ENCODE peak calls at places on chromosomes 4 and X, in five cellular contexts. I is uterus, V is A549, D is ovary, L is esophagus muscularis mucosa. E is an unnamed sample.

GRCh38 chr4:185637162-185637875 is 102.0 kb upstream of the PDLIM3 start:
- DNase-seq in I (no peak), D (no peak), L (no peak), V (no peak), E (no peak)

GRCh38 chrX:12814434-12814833 is 23.2 kb downstream of the PRPS2 start:
- DNase-seq in L (no peak), D (no peak), I (no peak), V (peak), E (no peak)

GRCh38 chr4:52038109-52038912 is at the start of gene SGCB:
- DNase-seq in V (peak), L (no peak), I (peak), D (peak), E (peak)

GRCh38 chr4:120709986-120710385 is 212.5 kb downstream of the PRDM5 start:
- DNase-seq in I (no peak), D (no peak), V (no peak), L (no peak), E (no peak)

GRCh38 chr4:113057891-113058290 is 8.4 kb downstream of the ANK2 start:
- DNase-seq in L (no peak), D (no peak), V (peak), I (no peak), E (no peak)

GRCh38 chrX:148517191-148517590 is 16.8 kb downstream of the AFF2 start:
- DNase-seq in V (no peak), D (no peak), L (no peak), I (no peak), E (no peak)

GRCh38 chrX:42108140-42108503 is 184.8 kb upstream of the CASK start:
- DNase-seq in I (no peak), L (no peak), V (no peak), D (no peak), E (no peak)

GRCh38 chrX:139448996-139449395 is 81.5 kb upstream of the F9 start:
- DNase-seq in V (no peak), I (no peak), L (no peak), D (no peak), E (no peak)

GRCh38 chr4:153257966-153258365 is 53.7 kb downstream of the TRIM2 start:
- DNase-seq in L (no peak), V (no peak), I (no peak), D (no peak), E (no peak)

GRCh38 chr4:95045429-95045828 is 287.7 kb downstream of the BMPR1B start:
- DNase-seq in D (no peak), I (no peak), L (no peak), V (peak), E (no peak)

GRCh38 chr4:100504086-100504874 is 13.5 kb downstream of the EMCN start:
- DNase-seq in I (no peak), L (no peak), V (no peak), D (no peak), E (no peak)

GRCh38 chr4:41145571-41146078 is 68.7 kb downstream of the APBB2 start:
- DNase-seq in D (no peak), V (no peak), L (no peak), I (no peak), E (no peak)

GRCh38 chr4:23333946-23334878 is 555.6 kb downstream of the PPARGC1A start:
- DNase-seq in I (no peak), D (no peak), L (no peak), V (peak), E (no peak)

GRCh38 chrX:115372026-115372610 is 82.6 kb downstream of the LUZP4 start:
- DNase-seq in D (no peak), I (no peak), L (no peak), V (peak), E (no peak)

GRCh38 chr4:3074846-3075651 is 568 bp downstream of the HTT start:
- DNase-seq in V (peak), I (peak), L (no peak), D (peak), E (peak)

GRCh38 chr4:101191302-101192098 is 155.8 kb downstream of the PPP3CA start:
- DNase-seq in D (peak), I (peak), L (no peak), V (peak), E (peak)

GRCh38 chrX:1434871-1435240 is 17.9 kb downstream of the ASMTL start:
- DNase-seq in I (no peak), V (no peak), L (no peak), D (no peak), E (no peak)

GRCh38 chr4:119656986-119657635 is 28.5 kb upstream of the PDE5A start:
- DNase-seq in L (no peak), V (peak), I (no peak), D (no peak), E (no peak)

GRCh38 chr4:182367153-182367552 is 124.0 kb downstream of the TENM3 start:
- DNase-seq in L (no peak), V (no peak), I (no peak), D (no peak), E (no peak)

GRCh38 chr4:145130788-145131398 is 32.8 kb downstream of the ABCE1 start:
- DNase-seq in L (no peak), D (no peak), I (no peak), V (no peak), E (no peak)

GRCh38 chr4:26943391-26943790 is 82.8 kb downstream of the STIM2 start:
- DNase-seq in D (no peak), L (no peak), V (no peak), I (no peak), E (no peak)

GRCh38 chr4:92654084-92654483 is 350.3 kb downstream of the GRID2 start:
- DNase-seq in L (no peak), D (no peak), V (no peak), I (no peak), E (no peak)

GRCh38 chrX:114924423-114924822 is 93.0 kb downstream of the IL13RA2 start:
- DNase-seq in D (no peak), I (no peak), L (no peak), V (no peak), E (no peak)

GRCh38 chr4:22301253-22301652 is 214.6 kb downstream of the ADGRA3 start:
- DNase-seq in D (no peak), L (no peak), V (no peak), I (no peak), E (no peak)

GRCh38 chrX:41009816-41010187 is 75.4 kb upstream of the USP9X start:
- DNase-seq in I (no peak), D (no peak), L (no peak), V (no peak), E (no peak)

GRCh38 chrX:104085919-104086318 is 9.9 kb upstream of the TMSB15C start:
- DNase-seq in D (no peak), L (no peak), V (no peak), I (no peak), E (no peak)

GRCh38 chrX:12986886-12987285 is 12.0 kb downstream of the TMSB4X start:
- DNase-seq in V (no peak), I (no peak), D (no peak), L (no peak), E (no peak)

GRCh38 chr4:132445386-132445785 is 703.7 kb upstream of the PCDH10 start:
- DNase-seq in I (no peak), V (no peak), L (no peak), D (no peak), E (no peak)

GRCh38 chrX:76428243-76429130 is 977 bp downstream of the MAGEE1 start:
- DNase-seq in D (peak), L (no peak), V (no peak), I (peak), E (peak)

GRCh38 chr4:7416745-7417432 is 17.8 kb downstream of the PSAPL1 start:
- DNase-seq in L (no peak), D (no peak), I (no peak), V (no peak), E (no peak)

GRCh38 chrX:103800318-103800717 is 23.7 kb downstream of the PLP1 start:
- DNase-seq in D (no peak), I (no peak), V (no peak), L (no peak), E (no peak)

GRCh38 chrX:54807524-54808108 is at the start of gene MAGED2:
- DNase-seq in I (peak), D (peak), L (no peak), V (no peak), E (no peak)

GRCh38 chr4:4787421-4787820 is 72.0 kb upstream of the MSX1 start:
- DNase-seq in D (no peak), L (no peak), V (no peak), I (no peak), E (no peak)

GRCh38 chr4:27327421-27328181 is 467.0 kb downstream of the STIM2 start:
- DNase-seq in V (no peak), I (no peak), L (no peak), D (no peak), E (no peak)

GRCh38 chrX:115350696-115351408 is 61.3 kb downstream of the LUZP4 start:
- DNase-seq in I (no peak), D (no peak), V (no peak), L (no peak), E (no peak)

GRCh38 chrX:10615931-10616780 is 4.2 kb downstream of the MID1 start:
- DNase-seq in D (peak), I (peak), L (no peak), V (peak), E (no peak)

GRCh38 chr4:144787365-144788263 is 141.7 kb downstream of the HHIP start:
- DNase-seq in V (peak), D (no peak), L (no peak), I (no peak), E (no peak)

GRCh38 chr4:56728512-56728911 is 47.4 kb upstream of the HOPX start:
- DNase-seq in D (peak), L (no peak), I (peak), V (peak), E (peak)

GRCh38 chrX:141220342-141221008 is 21.8 kb downstream of the SPANXC start:
- DNase-seq in L (no peak), I (no peak), D (no peak), V (peak), E (no peak)

GRCh38 chr4:90445380-90445779 is 318.2 kb downstream of the CCSER1 start:
- DNase-seq in D (no peak), L (no peak), V (no peak), I (no peak), E (no peak)

GRCh38 chr4:90443231-90443630 is 316.0 kb downstream of the CCSER1 start:
- DNase-seq in V (no peak), D (no peak), L (no peak), I (no peak), E (no peak)

GRCh38 chr4:90441770-90442169 is 314.6 kb downstream of the CCSER1 start:
- DNase-seq in L (no peak), V (no peak), I (no peak), D (no peak), E (no peak)

GRCh38 chr4:90444904-90445303 is 317.7 kb downstream of the CCSER1 start:
- DNase-seq in V (no peak), L (no peak), I (no peak), D (no peak), E (no peak)

GRCh38 chr4:90442619-90443018 is 315.4 kb downstream of the CCSER1 start:
- DNase-seq in L (no peak), V (no peak), D (no peak), I (no peak), E (no peak)
- TF ChIP-seq CTCF in L (no peak), V (no peak), D (no peak), I (no peak), E (no peak)

GRCh38 chr4:10180603-10180926 is 64.0 kb upstream of the WDR1 start:
- DNase-seq in D (no peak), L (no peak), V (no peak), I (no peak), E (no peak)

GRCh38 chr4:10181745-10182445 is 65.3 kb upstream of the WDR1 start:
- DNase-seq in I (no peak), D (no peak), L (no peak), V (no peak), E (no peak)

GRCh38 chr4:10182446-10183424 is 66.1 kb upstream of the WDR1 start:
- DNase-seq in D (no peak), I (no peak), L (no peak), V (no peak), E (no peak)

GRCh38 chr4:10179957-10180602 is 63.5 kb upstream of the WDR1 start:
- DNase-seq in I (no peak), D (no peak), L (no peak), V (no peak), E (no peak)

GRCh38 chr4:10180927-10181744 is 64.5 kb upstream of the WDR1 start:
- DNase-seq in D (no peak), I (no peak), L (no peak), V (no peak), E (peak)
- TF ChIP-seq POLR2A in D (no peak), I (no peak), L (no peak), V (no peak), E (no peak)

GRCh38 chr4:127896528-127896927 is 15.8 kb downstream of the PLK4 start:
- DNase-seq in D (no peak), V (no peak), L (no peak), I (no peak), E (no peak)
- TF ChIP-seq CTCF in D (no peak), V (no peak), L (no peak), I (no peak), E (no peak)

DNA sequence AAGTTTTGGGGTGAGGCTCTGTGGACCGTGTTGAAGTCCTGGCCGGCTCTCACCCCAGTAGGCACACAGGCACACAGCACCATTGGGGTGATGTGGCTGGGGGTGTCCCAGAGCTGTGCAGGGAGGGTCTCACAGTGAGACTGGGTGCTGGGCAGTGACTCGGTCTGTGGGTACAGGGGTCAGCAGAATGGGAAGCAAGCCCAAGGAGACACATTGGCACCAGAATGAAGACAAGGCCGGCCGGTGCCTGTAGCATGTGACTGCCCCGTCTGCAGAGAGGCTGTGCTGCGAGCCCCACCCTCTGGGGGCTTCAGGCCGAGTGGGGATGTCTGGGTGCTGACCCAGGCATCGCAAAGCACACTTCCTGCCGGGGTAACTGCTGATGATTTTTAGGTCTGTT is 5.2 kb downstream of the MAEA start:
- DNase-seq in V (no peak), I (no peak), L (no peak), D (no peak), E (no peak)
- TF ChIP-seq POLR2A in V (no peak), I (no peak), L (no peak), D (no peak), E (no peak)

GRCh38 chrX:120769576-120770341 is 105.9 kb downstream of the CT47B1 start:
- DNase-seq in V (peak), I (no peak), L (no peak), D (no peak), E (no peak)
- TF ChIP-seq CTCF in V (peak), I (peak), L (peak), D (no peak), E (peak)

GRCh38 chr4:74932832-74933561 is at the start of gene PARM1:
- DNase-seq in I (peak), V (peak), L (peak), D (peak), E (peak)
- TF ChIP-seq POLR2A in I (peak), V (peak), L (no peak), D (peak), E (peak)

GRCh38 chrX:46547857-46548256 is 2.6 kb upstream of the ZNF674 start:
- DNase-seq in I (no peak), V (peak), L (no peak), D (no peak), E (no peak)

GRCh38 chrX:46549914-46550313 is 4.7 kb upstream of the ZNF674 start:
- DNase-seq in V (no peak), L (no peak), I (no peak), D (no peak), E (no peak)

GRCh38 chrX:46543441-46543840 is 1.8 kb downstream of the ZNF674 start:
- DNase-seq in D (no peak), L (no peak), I (no peak), V (no peak), E (no peak)

DNA sequence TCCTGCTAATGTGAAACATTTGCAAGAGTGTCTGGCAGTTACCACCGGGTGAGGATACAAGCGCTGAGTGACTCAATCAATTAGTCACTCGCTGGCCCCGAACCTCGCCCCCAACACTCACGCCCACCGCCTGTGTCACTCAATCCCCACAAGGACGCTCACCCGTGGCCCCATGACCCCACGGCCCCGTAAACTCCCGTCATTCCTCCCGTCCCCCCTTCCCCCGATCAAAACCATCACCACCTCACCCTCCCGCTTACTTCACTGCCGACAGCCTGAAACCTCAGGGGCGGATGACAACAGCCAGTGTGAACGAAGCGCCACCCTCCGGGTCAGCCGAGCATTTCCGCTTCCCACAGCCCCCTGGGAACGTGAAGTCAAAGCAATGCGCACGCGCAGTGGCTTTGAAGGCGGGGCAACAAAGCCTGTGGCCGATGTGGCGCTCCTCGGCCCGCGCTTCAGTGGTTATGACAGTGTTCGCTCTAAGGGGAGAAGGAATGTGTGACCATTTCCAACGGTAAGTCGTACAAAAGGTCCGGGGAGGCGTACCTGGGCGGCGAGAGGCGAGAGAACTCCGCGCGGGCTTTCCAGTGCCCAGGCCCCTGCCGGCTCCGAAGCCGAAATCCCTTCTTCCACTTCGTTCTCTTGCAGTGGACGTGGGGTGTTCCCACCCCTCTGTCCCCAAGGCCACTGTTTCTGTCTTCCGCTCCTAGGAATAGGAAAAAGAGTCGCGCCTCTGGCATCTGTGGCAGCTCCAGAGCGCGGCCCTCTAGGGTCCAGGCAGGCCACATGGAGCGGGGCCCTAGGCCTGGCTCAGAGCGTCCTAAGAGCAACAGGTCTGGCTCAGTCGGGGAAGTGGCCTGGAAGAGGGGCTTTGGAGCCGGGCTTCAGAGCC is at the start of gene ZNF674:
- DNase-seq in D (peak), L (peak), I (peak), V (peak), E (peak)
- TF ChIP-seq CTCF in D (no peak), L (peak), I (peak), V (no peak), E (peak)

GRCh38 chrX:154602226-154602625 is 16.9 kb downstream of the CTAG1B start:
- DNase-seq in I (no peak), L (no peak), V (no peak), D (no peak), E (no peak)
- TF ChIP-seq POLR2A in I (no peak), L (no peak), V (no peak), D (no peak), E (no peak)

GRCh38 chr4:8471211-8471875 is 30.8 kb downstream of the TRMT44 start:
- DNase-seq in L (no peak), V (no peak), D (peak), I (no peak), E (no peak)
- TF ChIP-seq CTCF in L (no peak), V (no peak), D (no peak), I (no peak), E (no peak)